ENCODE peak calls at places on chromosome 13, in seven cellular contexts. Y, M, A, Z, L, Q and O are unnamed samples.

GRCh38 chr13:23615677-23616076 is 45.5 kb downstream of the TNFRSF19 start:
- DNase-seq in Y (no peak), M (no peak), A (no peak), Z (no peak), L (no peak), Q (no peak), O (no peak)

GRCh38 chr13:33865945-33866344 is 48.0 kb downstream of the RFC3 start:
- DNase-seq in Y (no peak), M (no peak), A (no peak), Z (peak; percentile 18), L (no peak), Q (no peak), O (no peak)

GRCh38 chr13:40389081-40389641 is 277.3 kb downstream of the FOXO1 start:
- DNase-seq in Y (no peak), M (no peak), A (no peak), Z (peak; percentile 20), L (no peak), Q (peak; percentile 34), O (no peak)

GRCh38 chr13:38871275-38871674 is 119.4 kb downstream of the STOML3 start:
- DNase-seq in Y (no peak), M (no peak), A (no peak), Z (no peak), L (no peak), Q (no peak), O (no peak)

GRCh38 chr13:110268576-110269185 is 38.3 kb downstream of the COL4A1 start:
- DNase-seq in Y (no peak), M (no peak), A (no peak), Z (no peak), L (no peak), Q (no peak), O (no peak)

GRCh38 chr13:27638521-27638920 is 16.8 kb downstream of the POLR1D start:
- DNase-seq in Y (no peak), M (no peak), A (no peak), Z (no peak), L (no peak), Q (no peak), O (no peak)

GRCh38 chr13:49086711-49087110 is 111.0 kb downstream of the FNDC3A start:
- DNase-seq in Y (no peak), M (no peak), A (peak; percentile 37), Z (no peak), L (no peak), Q (no peak), O (no peak)

GRCh38 chr13:38520041-38520440 is 166.8 kb upstream of the FREM2 start:
- DNase-seq in Y (no peak), M (no peak), A (no peak), Z (no peak), L (no peak), Q (no peak), O (no peak)

GRCh38 chr13:31204592-31204991 is 4.8 kb downstream of the B3GLCT start:
- DNase-seq in Y (no peak), M (no peak), A (peak; percentile 27), Z (no peak), L (no peak), Q (no peak), O (peak; percentile 32)

GRCh38 chr13:51689597-51689996 is 105.3 kb downstream of the WDFY2 start:
- DNase-seq in Y (no peak), M (no peak), A (no peak), Z (no peak), L (no peak), Q (no peak), O (no peak)

GRCh38 chr13:28492527-28493367 is 2.2 kb downstream of the FLT1 start:
- DNase-seq in Y (no peak), M (no peak), A (no peak), Z (no peak), L (no peak), Q (peak; percentile 8), O (no peak)

GRCh38 chr13:26518433-26519084 is 38.9 kb upstream of the WASF3 start:
- DNase-seq in Y (no peak), M (no peak), A (no peak), Z (no peak), L (no peak), Q (no peak), O (no peak)